ENCODE peak calls at places on chromosomes 6 and 20, in eight cellular contexts. P is left ventricle myocardium inferior; X is esophagus squamous epithelium; H is CD4-positive, alpha-beta memory T cell; F is HCT116; C is pancreas; M is neural progenitor cell; V is right lobe of liver. B is an unnamed sample.

GRCh38 chr6:130600880-130601341 is 226.3 kb upstream of the SMLR1 start:
- DNase-seq in H (no peak), X (no peak), V (no peak), C (no peak), P (no peak), F (no peak), M (no peak), B (no peak)

GRCh38 chr20:44736170-44737021 is 9.3 kb upstream of the KCNK15 start:
- DNase-seq in M (peak; percentile 81), H (peak; percentile 33), C (peak; percentile 77), X (no peak), F (peak; percentile 89), V (peak; percentile 79), P (no peak), B (peak; percentile 26)

GRCh38 chr6:42696526-42697267 is 25.7 kb downstream of the PRPH2 start:
- DNase-seq in X (no peak), F (no peak), M (no peak), H (no peak), C (no peak), V (peak; percentile 12), P (no peak), B (no peak)

GRCh38 chr6:68427630-68428029 is 207.5 kb upstream of the ADGRB3 start:
- DNase-seq in C (no peak), X (no peak), H (no peak), V (no peak), M (no peak), P (no peak), F (no peak), B (no peak)

GRCh38 chr6:45655630-45656422 is 278.1 kb upstream of the SUPT3H start:
- DNase-seq in P (no peak), C (no peak), H (no peak), X (no peak), M (no peak), F (peak; percentile 94), V (no peak), B (no peak)

GRCh38 chr6:43506667-43507471 is 3.3 kb downstream of the LRRC73 start:
- DNase-seq in P (peak; percentile 70), C (peak; percentile 68), M (peak; percentile 82), F (peak; percentile 75), H (peak; percentile 78), X (no peak), V (peak; percentile 81), B (peak; percentile 80)

GRCh38 chr6:56827908-56828649 is 126.8 kb upstream of the BEND6 start:
- DNase-seq in X (no peak), V (no peak), H (no peak), F (no peak), C (no peak), P (no peak), M (no peak), B (no peak)

GRCh38 chr6:39465539-39465938 is 143.0 kb upstream of the KCNK16 start:
- DNase-seq in V (no peak), H (no peak), X (no peak), P (no peak), M (no peak), F (no peak), C (no peak), B (no peak)

GRCh38 chr6:39366875-39367618 is 44.5 kb upstream of the KCNK16 start:
- DNase-seq in C (no peak), M (no peak), V (no peak), P (no peak), X (no peak), H (no peak), F (no peak), B (no peak)

GRCh38 chr20:51725584-51726176 is 42.5 kb downstream of the ATP9A start:
- DNase-seq in V (no peak), X (no peak), M (no peak), H (no peak), F (no peak), C (no peak), P (no peak), B (no peak)

GRCh38 chr20:2172305-2173175 is 70.9 kb downstream of the STK35 start:
- DNase-seq in F (peak; percentile 36), C (peak; percentile 47), X (no peak), M (peak; percentile 79), P (peak; percentile 65), H (peak; percentile 58), V (peak; percentile 72), B (peak; percentile 70)

GRCh38 chr6:93523365-93523764 is 104.0 kb upstream of the EPHA7 start:
- DNase-seq in P (no peak), H (no peak), M (no peak), F (no peak), X (no peak), V (no peak), C (no peak), B (no peak)

GRCh38 chr6:17450825-17451224 is 57.4 kb downstream of the CAP2 start:
- DNase-seq in X (no peak), H (no peak), C (no peak), F (no peak), M (no peak), P (no peak), V (no peak), B (no peak)

GRCh38 chr6:13435477-13435876 is 51.9 kb downstream of the GFOD1 start:
- DNase-seq in F (no peak), V (no peak), H (no peak), X (no peak), M (no peak), P (no peak), C (no peak), B (no peak)

DNA sequence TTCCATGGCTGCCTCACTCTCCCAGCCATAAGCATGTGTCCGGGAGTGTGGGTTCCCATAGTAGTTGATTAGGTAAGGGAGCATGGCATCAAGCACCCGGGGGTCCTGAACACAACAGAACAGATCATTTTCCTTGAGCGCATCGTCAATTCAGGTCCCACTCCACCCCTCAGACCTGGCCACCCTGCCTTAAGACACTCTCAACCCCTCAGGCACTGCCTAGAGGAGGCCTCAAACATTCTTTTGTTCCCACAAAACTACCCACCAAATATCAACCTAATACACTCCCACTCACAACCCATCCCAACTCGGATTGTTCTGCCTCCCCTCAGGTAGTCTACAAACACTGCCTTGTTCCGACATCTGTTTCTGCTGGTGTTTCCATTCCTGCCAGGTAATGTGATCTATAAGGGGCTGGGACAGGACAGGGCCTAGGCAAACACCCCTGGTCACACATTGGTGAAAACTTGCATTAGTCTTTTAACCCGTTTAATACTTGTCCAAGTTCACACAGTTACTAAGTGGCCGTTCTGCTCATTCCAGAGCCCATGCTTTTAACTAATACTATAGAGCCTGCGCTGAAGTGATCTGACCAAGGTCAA is 1.4 kb downstream of the NFS1 start:
- DNase-seq in P (no peak), M (no peak), V (no peak), F (no peak), H (no peak), C (no peak), X (no peak), B (no peak)
- H3K36me3 ChIP-seq in P (peaks cover 56% of the 10 kb centered on the region), M (no peaks in the 10 kb centered on the region), V (peaks cover 27% of the 10 kb centered on the region), F (peaks cover 13% of the 10 kb centered on the region), H (peaks cover 20% of the 10 kb centered on the region), C (peaks cover 24% of the 10 kb centered on the region), X (peaks cover 64% of the 10 kb centered on the region), B (no peaks in the 10 kb centered on the region)

DNA sequence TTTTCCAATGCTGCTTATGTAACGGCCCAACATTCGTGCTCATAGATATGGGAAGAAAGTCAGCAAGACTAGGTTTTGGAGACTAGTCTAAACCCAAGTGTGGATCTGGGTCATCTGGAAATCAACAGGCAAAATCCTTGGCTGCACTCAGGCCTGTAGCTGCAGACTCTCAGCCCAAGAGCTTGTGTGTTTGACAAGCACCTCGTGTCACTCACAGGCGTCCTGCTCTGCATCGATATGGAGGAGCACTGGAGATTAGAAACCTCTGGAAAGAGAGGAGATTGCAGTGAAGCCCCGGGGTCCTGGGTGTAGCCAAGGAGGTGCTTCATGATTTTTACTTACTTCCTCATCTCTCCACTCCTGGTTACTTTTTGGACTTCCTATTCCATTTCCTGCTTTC is 296.0 kb downstream of the QKI start:
- DNase-seq in H (no peak), F (no peak), V (no peak), M (no peak), P (no peak), C (no peak), X (no peak), B (no peak)
- H3K27ac ChIP-seq in H (no peak overlapping the region), F (no peak overlapping the region), V (no peak overlapping the region), M (no peak overlapping the region), P (peak overlapping the region; percentile 91), C (no peak overlapping the region), X (peak overlapping the region; percentile 63), B (no peak overlapping the region)

DNA sequence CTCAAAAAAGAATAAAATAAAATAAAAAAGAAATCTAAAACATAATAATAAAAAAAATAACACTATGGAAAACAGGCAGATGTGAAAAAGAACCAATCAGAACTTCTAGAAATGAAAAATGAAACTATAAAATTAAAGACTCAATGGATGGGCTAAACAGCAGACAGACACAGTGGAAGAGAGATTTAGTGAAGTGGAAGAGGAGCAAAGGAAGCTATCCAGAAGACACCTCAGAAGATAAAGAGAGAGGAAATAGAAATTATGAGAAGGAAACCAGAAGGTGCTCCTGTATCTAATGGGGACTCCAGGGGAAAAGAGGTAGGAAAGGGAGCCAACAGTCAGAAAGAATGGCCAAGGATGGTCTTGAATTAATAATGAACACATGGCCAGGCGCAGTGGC is 18.5 kb downstream of the LAMA5 start:
- DNase-seq in C (no peak), M (no peak), F (no peak), H (no peak), P (no peak), V (no peak), X (no peak), B (no peak)
- H3K36me3 ChIP-seq in C (peaks cover 11% of the 10 kb centered on the region), M (no peaks in the 10 kb centered on the region), F (peaks cover 38% of the 10 kb centered on the region), H (no peaks in the 10 kb centered on the region), P (peaks cover 70% of the 10 kb centered on the region), V (peaks cover 6% of the 10 kb centered on the region), X (peaks cover 86% of the 10 kb centered on the region), B (peaks cover 16% of the 10 kb centered on the region)

GRCh38 chr6:118933855-118934460 is 1.0 kb downstream of the MCM9 start:
- DNase-seq in H (no peak), V (no peak), P (no peak), X (no peak), F (no peak), M (no peak), C (no peak), B (no peak)
- H3K27ac ChIP-seq in H (peak overlapping the region; percentile 84), V (no peak overlapping the region), P (peak overlapping the region; percentile 96), X (peak overlapping the region; percentile 97), F (no peak overlapping the region), M (no peak overlapping the region), C (peak overlapping the region; percentile 85), B (peak overlapping the region; percentile 91)